ENCODE peak calls at places on chromosomes 16 and 17, in seven cellular contexts. X, E, G, C, U, T and M are unnamed samples.

GRCh38 chr17:73952498-73953205 is 250.8 kb upstream of the RPL38 start:
- DNase-seq in X (no peak), E (peak; percentile 82), G (no peak), C (peak; percentile 50), U (peak; percentile 71), T (peak; percentile 97), M (no peak)

GRCh38 chr17:18257268-18257681 is 1.3 kb downstream of the FLII start:
- DNase-seq in X (no peak), E (no peak), G (no peak), C (no peak), U (peak; percentile 78), T (no peak), M (no peak)

GRCh38 chr17:40707720-40708119 is 4.2 kb upstream of the KRT24 start:
- DNase-seq in X (peak; percentile 5), E (no peak), G (no peak), C (no peak), U (no peak), T (no peak), M (no peak)

GRCh38 chr17:59859444-59860025 is 33.2 kb downstream of the TUBD1 start:
- DNase-seq in X (no peak), E (no peak), G (no peak), C (no peak), U (no peak), T (no peak), M (no peak)

GRCh38 chr17:50501054-50501453 is 7.2 kb upstream of the MYCBPAP start:
- DNase-seq in X (no peak), E (no peak), G (peak; percentile 50), C (peak; percentile 41), U (peak; percentile 71), T (peak; percentile 55), M (no peak)

GRCh38 chr17:57443781-57444180 is 187.5 kb downstream of the MSI2 start:
- DNase-seq in X (no peak), E (no peak), G (no peak), C (no peak), U (no peak), T (no peak), M (no peak)

GRCh38 chr17:65228734-65229390 is 91.7 kb downstream of the RGS9 start:
- DNase-seq in X (no peak), E (no peak), G (peak; percentile 28), C (peak; percentile 40), U (no peak), T (peak; percentile 90), M (no peak)

GRCh38 chr17:56887552-56888467 is 26.0 kb downstream of the TRIM25 start:
- DNase-seq in X (no peak), E (no peak), G (peak; percentile 31), C (no peak), U (no peak), T (no peak), M (peak; percentile 33)

GRCh38 chr17:70976447-70976846 is 807.1 kb downstream of the KCNJ2 start:
- DNase-seq in X (no peak), E (no peak), G (no peak), C (no peak), U (no peak), T (no peak), M (no peak)

GRCh38 chr16:13453938-13454553 is 465.9 kb upstream of the ERCC4 start:
- DNase-seq in X (peak; percentile 6), E (peak; percentile 14), G (peak; percentile 4), C (peak; percentile 36), U (peak; percentile 82), T (peak; percentile 33), M (no peak)

GRCh38 chr17:79874329-79874981 is 35.2 kb upstream of the CBX4 start:
- DNase-seq in X (no peak), E (peak; percentile 95), G (peak; percentile 72), C (peak; percentile 62), U (peak; percentile 79), T (peak; percentile 80), M (no peak)

GRCh38 chr17:81536299-81537290 is 8.4 kb downstream of the FSCN2 start:
- DNase-seq in X (no peak), E (no peak), G (no peak), C (no peak), U (peak; percentile 65), T (peak; percentile 71), M (no peak)

GRCh38 chr17:15882058-15882720 is 62.7 kb upstream of the ADORA2B start:
- DNase-seq in X (no peak), E (no peak), G (no peak), C (no peak), U (peak; percentile 69), T (no peak), M (no peak)

GRCh38 chr17:72383053-72383847 is 262.4 kb downstream of the SOX9 start:
- DNase-seq in X (no peak), E (no peak), G (no peak), C (no peak), U (peak; percentile 79), T (no peak), M (no peak)

GRCh38 chr17:60135160-60135950 is 14.4 kb upstream of the CA4 start:
- DNase-seq in X (peak; percentile 55), E (peak; percentile 99), G (peak; percentile 94), C (peak; percentile 99), U (peak; percentile 97), T (peak; percentile 99), M (peak; percentile 54)

GRCh38 chr16:27225536-27226360 is 22.4 kb downstream of the KDM8 start:
- DNase-seq in X (no peak), E (no peak), G (no peak), C (no peak), U (no peak), T (no peak), M (no peak)

GRCh38 chr16:73432794-73433455 is 385.0 kb upstream of the ZFHX3 start:
- DNase-seq in X (no peak), E (no peak), G (no peak), C (no peak), U (no peak), T (no peak), M (no peak)

GRCh38 chr17:39153541-39154111 is 2.2 kb upstream of the PLXDC1 start:
- DNase-seq in X (peak; percentile 74), E (peak; percentile 94), G (peak; percentile 69), C (peak; percentile 72), U (peak; percentile 78), T (peak; percentile 68), M (peak; percentile 70)

GRCh38 chr17:39150795-39151679 is at the start of gene PLXDC1:
- DNase-seq in X (no peak), E (no peak), G (no peak), C (no peak), U (no peak), T (peak; percentile 79), M (no peak)

GRCh38 chr17:39150104-39150634 is 1.3 kb downstream of the PLXDC1 start:
- DNase-seq in X (no peak), E (no peak), G (no peak), C (no peak), U (no peak), T (no peak), M (no peak)

GRCh38 chr17:39151680-39152058 is 232 bp upstream of the PLXDC1 start:
- DNase-seq in X (no peak), E (no peak), G (no peak), C (no peak), U (no peak), T (no peak), M (no peak)

DNA sequence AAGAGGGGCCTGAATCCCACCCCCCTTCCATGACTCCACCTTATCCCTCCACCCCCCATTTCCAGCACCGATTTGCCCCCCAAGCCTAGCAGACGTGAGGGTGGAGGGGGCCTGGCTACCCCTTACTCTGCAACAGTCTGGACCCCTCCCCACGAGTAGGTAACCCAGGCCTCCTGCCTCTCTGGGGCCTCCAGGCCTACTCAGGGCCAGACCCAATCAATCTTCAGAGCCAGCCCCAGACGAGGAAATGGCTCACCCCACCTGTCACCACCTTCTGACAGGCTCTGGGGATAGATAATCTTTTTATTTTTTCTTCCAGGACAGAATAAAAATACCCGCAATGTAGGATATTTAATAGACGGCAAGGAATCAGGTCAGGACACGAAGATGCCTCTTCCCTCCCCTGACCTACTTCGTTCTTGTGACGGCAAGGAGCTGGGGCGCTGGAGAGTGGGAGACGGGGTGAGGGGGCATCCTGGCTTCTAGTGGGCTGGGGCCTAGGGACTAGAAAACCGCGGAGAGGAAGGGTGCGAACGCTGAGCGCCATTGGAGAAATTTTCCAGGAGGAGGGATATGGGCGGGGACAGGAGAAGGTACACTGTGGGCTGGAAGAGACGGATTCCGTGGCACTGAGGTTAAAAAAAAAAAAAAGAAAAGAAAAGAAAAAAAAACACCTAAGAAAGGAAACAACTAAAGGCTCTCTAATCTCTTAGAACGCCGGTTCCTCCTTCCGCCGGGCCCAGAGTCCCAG is 872 bp upstream of the PLXDC1 start:
- DNase-seq in X (no peak), E (peak; percentile 54), G (peak; percentile 28), C (no peak), U (no peak), T (peak; percentile 52), M (no peak)
- TF ChIP-seq REST in X (no peak), E (no peak), G (no peak), C (no peak), U (no peak), T (no peak), M (no peak)

GRCh38 chr17:77438241-77439204 is 297.8 kb downstream of the SEC14L1 start:
- DNase-seq in X (no peak), E (no peak), G (no peak), C (no peak), U (no peak), T (no peak), M (no peak)
- H3K4me3 ChIP-seq in X (no peak overlapping the region), E (no peak overlapping the region), G (no peak overlapping the region), C (no peak overlapping the region), U (no peak overlapping the region), T (no peak overlapping the region), M (no peak overlapping the region)

GRCh38 chr16:9062301-9062700 is 29.1 kb upstream of the HAPSTR1 start:
- DNase-seq in X (no peak), E (no peak), G (no peak), C (no peak), U (no peak), T (no peak), M (no peak)

GRCh38 chr16:9065077-9065476 is 26.4 kb upstream of the HAPSTR1 start:
- DNase-seq in X (no peak), E (no peak), G (no peak), C (no peak), U (no peak), T (no peak), M (no peak)

GRCh38 chr16:9058211-9058610 is 33.2 kb upstream of the HAPSTR1 start:
- DNase-seq in X (no peak), E (no peak), G (no peak), C (no peak), U (no peak), T (no peak), M (no peak)

GRCh38 chr16:9060225-9060624 is 31.2 kb upstream of the HAPSTR1 start:
- DNase-seq in X (no peak), E (no peak), G (no peak), C (no peak), U (no peak), T (no peak), M (no peak)

DNA sequence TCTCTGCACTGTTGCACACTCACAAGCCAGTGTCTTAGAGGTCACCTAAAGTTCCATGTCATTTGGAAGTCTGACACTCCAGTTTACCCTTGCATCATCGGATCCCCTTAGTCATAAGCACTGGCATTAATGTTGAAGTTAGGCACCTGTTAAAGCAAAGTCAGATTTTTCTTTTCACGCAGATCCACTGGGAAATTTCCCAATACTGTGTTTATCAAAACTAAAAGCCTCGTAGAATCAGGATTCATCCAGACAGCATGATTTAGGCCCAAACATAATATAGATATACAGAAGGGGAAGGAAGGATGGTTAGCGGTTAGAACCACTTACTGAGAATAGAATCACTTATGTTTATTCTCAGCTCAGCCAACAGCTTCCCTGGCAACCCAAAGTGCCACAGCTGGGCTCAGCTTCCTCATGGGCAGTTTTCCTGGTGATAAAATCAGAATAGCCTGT is 30.1 kb upstream of the HAPSTR1 start:
- DNase-seq in X (peak; percentile 60), E (no peak), G (no peak), C (no peak), U (no peak), T (peak; percentile 30), M (no peak)
- H3K27ac ChIP-seq in X (no peak overlapping the region), E (peak overlapping the region; percentile 6), G (no peak overlapping the region), C (no peak overlapping the region), U (no peak overlapping the region), T (no peak overlapping the region), M (peak overlapping the region; percentile 37)

GRCh38 chr16:6160871-6161270 is 1063.3 kb upstream of the EEF2KMT start:
- DNase-seq in X (no peak), E (no peak), G (no peak), C (no peak), U (no peak), T (no peak), M (no peak)
- TF ChIP-seq REST in X (no peak), E (no peak), G (no peak), C (no peak), U (no peak), T (no peak), M (no peak)